ENCODE peak calls at places on chromosomes 13 and 19, in eight cellular contexts. T is natural killer cell treated with Interleukin-12 subunit alpha and Interleukin-12 subunit beta and Interleukin-15 and Interleukin-18, amount 100 ng/mL, for 72 hours; A is spleen; K is naive B cell; M is heart right ventricle; E is putamen; U is RWPE1; H is EL. D is an unnamed sample.

GRCh38 chr13:30711837-30712236 is 23.5 kb upstream of the ALOX5AP start:
- DNase-seq in T (no peak), A (no peak), K (no peak), M (no peak), E (no peak), U (no peak), H (no peak), D (no peak)

GRCh38 chr13:106941779-106942178 is 373.8 kb upstream of the ARGLU1 start:
- DNase-seq in T (no peak), A (no peak), K (no peak), M (no peak), E (no peak), U (no peak), H (no peak), D (no peak)

GRCh38 chr13:109844396-109844795 is 58.0 kb upstream of the IRS2 start:
- DNase-seq in T (no peak), A (no peak), K (no peak), M (no peak), E (no peak), U (no peak), H (peak), D (no peak)

GRCh38 chr13:72521965-72522661 is 205.3 kb downstream of the MZT1 start:
- DNase-seq in T (no peak), A (no peak), K (no peak), M (no peak), E (no peak), U (no peak), H (no peak), D (no peak)

GRCh38 chr13:26785845-26786630 is 25.5 kb upstream of the GPR12 start:
- DNase-seq in T (peak), A (peak), K (peak), M (peak), E (no peak), U (no peak), H (peak), D (no peak)

GRCh38 chr13:111904166-111904565 is 162.8 kb upstream of the SOX1 start:
- DNase-seq in T (no peak), A (peak), K (no peak), M (no peak), E (no peak), U (no peak), H (no peak), D (no peak)

GRCh38 chr19:38388310-38389100 is at the start of gene SPRED3:
- DNase-seq in T (no peak), A (no peak), K (no peak), M (no peak), E (no peak), U (peak), H (no peak), D (peak)

GRCh38 chr19:31170046-31170445 is 179.2 kb downstream of the TSHZ3 start:
- DNase-seq in T (no peak), A (no peak), K (no peak), M (no peak), E (no peak), U (no peak), H (no peak), D (no peak)

GRCh38 chr19:46107371-46107770 is 17.1 kb downstream of the IGFL3 start:
- DNase-seq in T (no peak), A (no peak), K (no peak), M (no peak), E (no peak), U (no peak), H (no peak), D (no peak)

GRCh38 chr13:39448831-39449230 is 154.2 kb downstream of the LHFPL6 start:
- DNase-seq in T (no peak), A (no peak), K (no peak), M (peak), E (peak), U (no peak), H (no peak), D (no peak)

GRCh38 chr13:97879646-97880297 is 73.7 kb upstream of the IPO5 start:
- DNase-seq in T (no peak), A (no peak), K (no peak), M (no peak), E (no peak), U (peak), H (peak), D (peak)

GRCh38 chr13:19601749-19602725 is 31.4 kb upstream of the MPHOSPH8 start:
- DNase-seq in T (no peak), A (peak), K (peak), M (no peak), E (no peak), U (peak), H (peak), D (no peak)

GRCh38 chr13:38830442-38831045 is 143.7 kb downstream of the FREM2 start:
- DNase-seq in T (no peak), A (no peak), K (no peak), M (no peak), E (no peak), U (no peak), H (no peak), D (no peak)

GRCh38 chr13:106919638-106920037 is 351.7 kb upstream of the ARGLU1 start:
- DNase-seq in T (no peak), A (peak), K (no peak), M (peak), E (peak), U (no peak), H (no peak), D (no peak)

GRCh38 chr19:38082256-38083118 is 141.5 kb downstream of the DPF1 start:
- DNase-seq in T (no peak), A (no peak), K (no peak), M (no peak), E (no peak), U (no peak), H (no peak), D (no peak)

GRCh38 chr13:113139580-113139979 is 17.0 kb downstream of the F10 start:
- DNase-seq in T (no peak), A (no peak), K (no peak), M (no peak), E (no peak), U (no peak), H (no peak), D (no peak)

GRCh38 chr19:29514525-29515232 is 11.1 kb upstream of the VSTM2B start:
- DNase-seq in T (no peak), A (peak), K (no peak), M (no peak), E (no peak), U (no peak), H (no peak), D (no peak)

GRCh38 chr19:3983936-3984583 is 1.2 kb downstream of the EEF2 start:
- DNase-seq in T (no peak), A (peak), K (no peak), M (no peak), E (no peak), U (no peak), H (no peak), D (no peak)

GRCh38 chr13:59745395-59745788 is 418.3 kb downstream of the DIAPH3 start:
- DNase-seq in T (no peak), A (no peak), K (no peak), M (no peak), E (no peak), U (no peak), H (no peak), D (no peak)

GRCh38 chr13:57601536-57601935 is 30.0 kb upstream of the PCDH17 start:
- DNase-seq in T (no peak), A (no peak), K (no peak), M (no peak), E (no peak), U (no peak), H (no peak), D (no peak)

GRCh38 chr13:107866007-107866665 is 349.2 kb downstream of the LIG4 start:
- DNase-seq in T (no peak), A (no peak), K (no peak), M (no peak), E (peak), U (no peak), H (no peak), D (no peak)

GRCh38 chr19:31351212-31352193 is 2.3 kb upstream of the TSHZ3 start:
- DNase-seq in T (no peak), A (peak), K (no peak), M (no peak), E (no peak), U (peak), H (peak), D (no peak)

GRCh38 chr13:98992355-98992754 is 14.5 kb upstream of the DOCK9 start:
- DNase-seq in T (no peak), A (no peak), K (no peak), M (no peak), E (no peak), U (no peak), H (no peak), D (no peak)

GRCh38 chr19:30064776-30065494 is 122.9 kb downstream of the URI1 start:
- DNase-seq in T (no peak), A (peak), K (no peak), M (no peak), E (no peak), U (no peak), H (no peak), D (no peak)

GRCh38 chr19:46731007-46731501 is 14.1 kb upstream of the PRKD2 start:
- DNase-seq in T (no peak), A (peak), K (no peak), M (no peak), E (no peak), U (peak), H (peak), D (no peak)

GRCh38 chr19:50563597-50563996 is 4.6 kb downstream of the LRRC4B start:
- DNase-seq in T (no peak), A (no peak), K (no peak), M (no peak), E (no peak), U (no peak), H (no peak), D (no peak)

GRCh38 chr19:42424712-42425131 is 2.5 kb downstream of the LIPE start:
- DNase-seq in T (no peak), A (peak), K (no peak), M (no peak), E (no peak), U (no peak), H (no peak), D (no peak)

GRCh38 chr13:26515721-26516120 is 41.8 kb upstream of the WASF3 start:
- DNase-seq in T (no peak), A (no peak), K (no peak), M (no peak), E (no peak), U (no peak), H (peak), D (no peak)

GRCh38 chr19:7159105-7159933 is 89.8 kb downstream of the ZNF557 start:
- DNase-seq in T (no peak), A (no peak), K (no peak), M (peak), E (no peak), U (no peak), H (peak), D (no peak)

GRCh38 chr13:100694722-100695644 is 20.4 kb upstream of the TMTC4 start:
- DNase-seq in T (no peak), A (peak), K (no peak), M (no peak), E (no peak), U (no peak), H (peak), D (peak)

GRCh38 chr19:50492303-50493052 is 15.8 kb upstream of the GARIN5A start:
- DNase-seq in T (no peak), A (no peak), K (no peak), M (no peak), E (no peak), U (no peak), H (no peak), D (no peak)

GRCh38 chr13:33057019-33057785 is 41.0 kb downstream of the KL start:
- DNase-seq in T (no peak), A (no peak), K (no peak), M (peak), E (no peak), U (no peak), H (peak), D (no peak)

GRCh38 chr19:10554760-10555612 is 10.8 kb downstream of the KRI1 start:
- DNase-seq in T (no peak), A (no peak), K (no peak), M (no peak), E (no peak), U (peak), H (no peak), D (no peak)